ENCODE peak calls at places on chromosomes 1 and 21, in six cellular contexts. B is stimulated activated CD4-positive, alpha-beta T cell treated with anti-CD3 and anti-CD28 coated beads, Interleukin-4, amount 100 ng/mL, for 4 hours; R is T-helper 2 cell; F is stimulated activated CD8-positive, alpha-beta memory T cell treated with anti-CD3 and anti-CD28 coated beads, Interleukin-15, amount 100 ng/mL, for 48 hours; I is stimulated activated naive CD8-positive, alpha-beta T cell treated with anti-CD3 and anti-CD28 coated beads, Interleukin-15, Interleukin-2, amounts not matched to agents 100 U/mL and 50 U/mL, for 24 hours; X is posterior vena cava. U is an unnamed sample.
A peak's percentile ranks its signal among the peaks of the same experiment; 100 is the strongest.

GRCh38 chr1:238953448-238953847 is 432.9 kb upstream of the CHRM3 start:
- DNase-seq in X (no peak), B (no peak), R (no peak), I (no peak), F (no peak), U (no peak)

GRCh38 chr1:7954683-7955082 is 6.8 kb upstream of the PARK7 start:
- DNase-seq in R (no peak), B (no peak), F (no peak), I (no peak), X (no peak), U (peak; percentile 25)

GRCh38 chr1:70528591-70529333 is 117.7 kb downstream of the CTH start:
- DNase-seq in F (no peak), X (no peak), I (peak; percentile 7), B (no peak), R (no peak), U (peak; percentile 62)

GRCh38 chr21:35616090-35616489 is 444.2 kb downstream of the SETD4 start:
- DNase-seq in F (no peak), B (no peak), R (no peak), X (no peak), I (no peak), U (no peak)

GRCh38 chr21:33171584-33172169 is 58.1 kb upstream of the IFNAR2 start:
- DNase-seq in I (no peak), R (no peak), F (no peak), X (no peak), B (no peak), U (no peak)

GRCh38 chr1:7103322-7104052 is 318.2 kb downstream of the CAMTA1 start:
- DNase-seq in R (no peak), B (no peak), F (no peak), I (no peak), X (no peak), U (no peak)

GRCh38 chr1:218380125-218380977 is 35.2 kb downstream of the TGFB2 start:
- DNase-seq in R (no peak), B (no peak), I (no peak), X (no peak), F (no peak), U (no peak)

GRCh38 chr1:38815903-38816627 is 43.5 kb downstream of the RRAGC start:
- DNase-seq in R (no peak), F (no peak), X (no peak), I (peak; percentile 31), B (no peak), U (peak; percentile 93)

GRCh38 chr1:200075938-200076546 is 48.5 kb downstream of the NR5A2 start:
- DNase-seq in R (no peak), B (no peak), X (no peak), F (no peak), I (no peak), U (no peak)

GRCh38 chr1:35334485-35334884 is 66.0 kb downstream of the ZMYM4 start:
- DNase-seq in I (no peak), R (no peak), X (no peak), F (no peak), B (no peak), U (no peak)

GRCh38 chr1:81446006-81446669 is 354.6 kb upstream of the ADGRL2 start:
- DNase-seq in B (no peak), R (no peak), I (no peak), F (no peak), X (no peak), U (no peak)

GRCh38 chr1:63914241-63914640 is 140.4 kb downstream of the ROR1 start:
- DNase-seq in I (no peak), F (no peak), R (no peak), B (no peak), X (no peak), U (no peak)

GRCh38 chr1:150362721-150363425 is 1.1 kb upstream of the RPRD2 start:
- DNase-seq in F (no peak), B (peak; percentile 36), I (no peak), R (no peak), X (no peak), U (no peak)

GRCh38 chr21:41167348-41168342 is at the start of gene BACE2:
- DNase-seq in R (no peak), B (peak; percentile 55), X (peak; percentile 94), F (peak; percentile 32), I (peak; percentile 62), U (peak; percentile 74)

GRCh38 chr1:159930634-159931033 is 5.3 kb upstream of the TAGLN2 start:
- DNase-seq in B (no peak), X (peak; percentile 45), R (no peak), F (no peak), I (no peak), U (no peak)

GRCh38 chr1:15692121-15692682 is 8.1 kb downstream of the PLEKHM2 start:
- DNase-seq in I (no peak), R (no peak), X (no peak), F (no peak), B (no peak), U (peak; percentile 89)

GRCh38 chr1:19327301-19327700 is 15.2 kb downstream of the SLC66A1 start:
- DNase-seq in F (no peak), X (no peak), I (no peak), R (no peak), B (no peak), U (no peak)

GRCh38 chr1:230140221-230141001 is 73.4 kb downstream of the GALNT2 start:
- DNase-seq in B (no peak), X (no peak), F (no peak), R (no peak), I (no peak), U (no peak)

GRCh38 chr1:206545351-206545750 is 38.0 kb downstream of the RASSF5 start:
- DNase-seq in I (no peak), X (no peak), R (no peak), F (no peak), B (no peak), U (no peak)

GRCh38 chr1:233006582-233006981 is 56.2 kb downstream of the NTPCR start:
- DNase-seq in I (no peak), X (no peak), R (no peak), B (no peak), F (no peak), U (no peak)

GRCh38 chr1:35564037-35564883 is 6.7 kb downstream of the NCDN start:
- DNase-seq in X (peak; percentile 91), F (peak; percentile 57), R (peak; percentile 58), B (peak; percentile 69), I (peak; percentile 87), U (peak; percentile 87)

GRCh38 chr1:42935313-42935624 is 23.4 kb downstream of the SLC2A1 start:
- DNase-seq in B (no peak), F (no peak), R (no peak), X (peak; percentile 75), I (peak; percentile 27), U (no peak)

GRCh38 chr1:23718482-23718881 is 24.8 kb upstream of the ELOA start:
- DNase-seq in X (no peak), F (no peak), I (no peak), B (no peak), R (no peak), U (peak; percentile 76)

GRCh38 chr1:161402446-161402845 is 34.8 kb upstream of the CFAP126 start:
- DNase-seq in R (no peak), X (no peak), B (no peak), I (no peak), F (no peak), U (no peak)

GRCh38 chr21:44729336-44730027 is 18.1 kb upstream of the TSPEAR start:
- DNase-seq in B (no peak), R (no peak), X (peak; percentile 78), I (no peak), F (no peak), U (no peak)

GRCh38 chr1:66831529-66832239 is 30.6 kb upstream of the INSL5 start:
- DNase-seq in B (no peak), X (no peak), I (no peak), F (no peak), R (no peak), U (no peak)

GRCh38 chr21:46160563-46161179 is 5.3 kb upstream of the FTCD start:
- DNase-seq in X (no peak), F (no peak), R (no peak), B (no peak), I (peak; percentile 28), U (no peak)

GRCh38 chr21:33236799-33237198 is 7.1 kb downstream of the IFNAR2 start:
- DNase-seq in X (no peak), R (no peak), I (no peak), F (no peak), B (no peak), U (no peak)

GRCh38 chr1:155645024-155645423 is 35.0 kb downstream of the MSTO1 start:
- DNase-seq in B (no peak), X (no peak), R (no peak), I (no peak), F (no peak), U (no peak)

GRCh38 chr1:160244209-160244608 is 18.1 kb downstream of the DCAF8 start:
- DNase-seq in R (no peak), B (no peak), I (no peak), X (no peak), F (no peak), U (no peak)

GRCh38 chr1:216502528-216503162 is 79.4 kb upstream of the USH2A start:
- DNase-seq in F (no peak), X (no peak), R (no peak), B (no peak), I (no peak), U (no peak)

GRCh38 chr1:156751724-156752481 is 428 bp upstream of the HDGF start:
- DNase-seq in B (peak; percentile 98), X (peak; percentile 99), I (peak; percentile 98), R (peak; percentile 89), F (peak; percentile 94), U (peak; percentile 92)

GRCh38 chr1:94544706-94545490 is 3.3 kb upstream of the F3 start:
- DNase-seq in B (no peak), X (no peak), F (no peak), I (no peak), R (no peak), U (peak; percentile 12)

GRCh38 chr21:31052489-31053142 is 14.3 kb upstream of the KRTAP19-8 start:
- DNase-seq in F (no peak), I (no peak), B (no peak), X (no peak), R (no peak), U (no peak)

GRCh38 chr1:193971595-193971994 is 785.2 kb upstream of the B3GALT2 start:
- DNase-seq in X (no peak), I (no peak), F (no peak), R (no peak), B (no peak), U (no peak)

GRCh38 chr1:119144813-119145212 is 4.4 kb upstream of the WARS2 start:
- DNase-seq in I (no peak), R (no peak), X (no peak), B (no peak), F (no peak), U (no peak)

GRCh38 chr1:157682710-157683437 is 17.7 kb downstream of the FCRL3 start:
- DNase-seq in F (no peak), I (no peak), B (no peak), R (no peak), X (no peak), U (no peak)

U was measured in K562.